ENCODE peak calls at places on chromosome 18, in nine cellular contexts. H is AG10803; S is foreskin fibroblast; W is fibroblast of pulmonary artery; E is heart left ventricle; V is CD8-positive, alpha-beta T cell; A is colonic mucosa; F is IMR-90; C is PC-9. I is an unnamed sample.
A peak's percentile ranks its signal among the peaks of the same experiment; 100 is the strongest.

GRCh38 chr18:48108136-48108535 is 177.7 kb upstream of the SMAD2 start:
- DNase-seq in H (no peak), S (no peak), W (no peak), E (no peak), V (no peak), A (no peak), F (no peak), C (no peak), I (no peak)

GRCh38 chr18:28541276-28541930 is 364.5 kb upstream of the CDH2 start:
- DNase-seq in H (no peak), S (no peak), W (no peak), E (no peak), V (no peak), A (no peak), F (no peak), C (no peak), I (peak; percentile 17)

GRCh38 chr18:54877076-54877475 is 48.8 kb downstream of the RAB27B start:
- DNase-seq in H (no peak), S (no peak), W (no peak), E (no peak), V (no peak), A (no peak), F (peak; percentile 29), C (no peak), I (peak; percentile 52)

GRCh38 chr18:45672637-45673036 is 51.3 kb upstream of the SLC14A1 start:
- DNase-seq in H (no peak), S (no peak), W (no peak), E (no peak), V (no peak), A (no peak), F (no peak), C (no peak), I (no peak)

GRCh38 chr18:34880882-34881852 is 160.0 kb upstream of the MAPRE2 start:
- DNase-seq in H (no peak), S (no peak), W (peak; percentile 22), E (no peak), V (no peak), A (no peak), F (peak; percentile 43), C (no peak), I (peak; percentile 60)

GRCh38 chr18:29377346-29377745 is 1200.4 kb upstream of the CDH2 start:
- DNase-seq in H (no peak), S (no peak), W (no peak), E (no peak), V (no peak), A (no peak), F (no peak), C (no peak), I (peak; percentile 5)

GRCh38 chr18:42446195-42446594 is 491.2 kb downstream of the PIK3C3 start:
- DNase-seq in H (peak; percentile 52), S (peak; percentile 1), W (peak; percentile 67), E (no peak), V (no peak), A (no peak), F (no peak), C (no peak), I (peak; percentile 82)

GRCh38 chr18:79862562-79862961 is 64.8 kb downstream of the KCNG2 start:
- DNase-seq in H (no peak), S (no peak), W (no peak), E (no peak), V (no peak), A (no peak), F (no peak), C (no peak), I (no peak)

GRCh38 chr18:31592520-31593157 is 962 bp downstream of the TTR start:
- DNase-seq in H (no peak), S (no peak), W (no peak), E (no peak), V (no peak), A (no peak), F (no peak), C (no peak), I (no peak)

GRCh38 chr18:37640504-37640903 is 74.9 kb upstream of the CELF4 start:
- DNase-seq in H (no peak), S (no peak), W (no peak), E (no peak), V (no peak), A (no peak), F (no peak), C (no peak), I (no peak)

GRCh38 chr18:56285387-56286055 is 352.9 kb downstream of the TXNL1 start:
- DNase-seq in H (peak; percentile 77), S (no peak), W (no peak), E (no peak), V (no peak), A (no peak), F (peak; percentile 52), C (no peak), I (no peak)

GRCh38 chr18:75029456-75029855 is 179.5 kb downstream of the PTGR3 start:
- DNase-seq in H (no peak), S (no peak), W (no peak), E (no peak), V (no peak), A (no peak), F (no peak), C (no peak), I (no peak)

GRCh38 chr18:11004951-11005350 is 144.4 kb downstream of the PIEZO2 start:
- DNase-seq in H (no peak), S (no peak), W (peak; percentile 59), E (no peak), V (no peak), A (no peak), F (no peak), C (no peak), I (peak; percentile 37)

GRCh38 chr18:30748541-30748940 is 294.0 kb downstream of the DSC3 start:
- DNase-seq in H (no peak), S (no peak), W (no peak), E (no peak), V (no peak), A (no peak), F (no peak), C (no peak), I (no peak)

GRCh38 chr18:33495278-33495677 is 54.8 kb upstream of the CCDC178 start:
- DNase-seq in H (peak; percentile 1), S (no peak), W (peak; percentile 68), E (no peak), V (no peak), A (no peak), F (peak; percentile 13), C (no peak), I (peak; percentile 54)
- TF ChIP-seq CTCF in H (no peak), S (no peak), W (peak; percentile 66), E (no peak), V (no peak), A (peak; percentile 36), F (peak; percentile 30), C (peak; percentile 29), I (peak; percentile 63)

GRCh38 chr18:9710037-9710436 is 1.9 kb downstream of the RAB31 start:
- DNase-seq in H (no peak), S (no peak), W (no peak), E (no peak), V (no peak), A (no peak), F (no peak), C (no peak), I (no peak)
- H3K4me3 ChIP-seq in H (peak overlapping the region; percentile 80), S (peak overlapping the region; percentile 83), W (peak overlapping the region; percentile 66), E (peak overlapping the region; percentile 98), V (no peak overlapping the region), A (no peak overlapping the region), F (no peak overlapping the region), C (peak overlapping the region; percentile 83), I (peak overlapping the region; percentile 82)

GRCh38 chr18:4603955-4604354 is 148.8 kb upstream of the DLGAP1 start:
- DNase-seq in H (no peak), S (no peak), W (no peak), E (no peak), V (no peak), A (no peak), F (no peak), C (no peak), I (no peak)

GRCh38 chr18:4593895-4594294 is 138.8 kb upstream of the DLGAP1 start:
- DNase-seq in H (no peak), S (no peak), W (no peak), E (no peak), V (no peak), A (no peak), F (no peak), C (no peak), I (no peak)

GRCh38 chr18:4605222-4605621 is 150.1 kb upstream of the DLGAP1 start:
- DNase-seq in H (no peak), S (no peak), W (no peak), E (no peak), V (no peak), A (no peak), F (no peak), C (no peak), I (no peak)

DNA sequence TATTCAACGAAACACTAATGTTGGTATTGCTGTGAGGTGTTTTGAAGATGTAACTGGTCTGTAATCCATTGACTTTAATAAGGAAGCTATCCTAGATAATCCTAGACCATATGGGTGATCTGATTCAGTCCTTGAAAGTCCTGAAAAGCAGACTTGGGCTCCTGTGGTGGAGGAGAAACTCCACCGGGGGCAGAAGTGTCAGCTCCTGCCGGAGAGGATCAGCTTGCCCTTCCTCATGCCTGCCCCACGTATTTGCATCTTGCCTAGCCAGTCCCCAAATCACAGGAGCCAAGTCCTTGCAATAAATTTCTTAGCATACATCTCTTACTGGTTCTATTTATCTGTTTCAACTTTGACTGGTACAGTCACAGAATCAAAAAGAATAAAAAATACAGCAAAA is 144.2 kb upstream of the DLGAP1 start:
- DNase-seq in H (no peak), S (no peak), W (no peak), E (no peak), V (no peak), A (no peak), F (no peak), C (no peak), I (no peak)
- TF ChIP-seq CTCF in H (no peak), S (no peak), W (no peak), E (no peak), V (no peak), A (no peak), F (no peak), C (no peak), I (no peak)

DNA sequence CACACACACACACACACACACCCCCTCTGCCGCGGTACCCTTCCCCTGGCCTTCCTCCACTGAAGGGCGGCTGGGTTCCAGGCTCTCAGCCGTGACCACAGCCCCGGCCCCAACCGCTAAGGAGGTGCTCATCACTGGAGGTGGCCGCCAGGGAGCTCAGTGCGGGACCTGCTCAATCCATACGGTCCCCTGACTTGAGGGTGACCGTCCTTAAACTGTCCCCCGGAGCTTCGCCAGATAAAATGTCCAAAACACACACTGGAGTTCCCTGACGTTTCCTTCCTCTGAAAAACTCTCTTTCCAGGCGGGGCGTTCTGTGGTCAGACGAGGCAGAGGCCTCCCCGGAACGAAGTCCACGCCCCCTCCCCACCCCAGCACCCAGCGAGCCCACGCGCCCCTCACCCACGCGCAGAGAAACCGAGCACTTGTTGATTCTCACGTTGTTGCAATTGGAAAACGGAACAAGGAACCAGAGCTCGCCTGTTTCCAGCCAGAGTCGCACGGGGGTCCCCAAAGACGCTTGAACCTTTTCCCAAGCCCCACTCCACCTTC is 1.4 kb downstream of the MBP start:
- DNase-seq in H (no peak), S (no peak), W (peak; percentile 46), E (peak; percentile 61), V (peak; percentile 45), A (peak; percentile 53), F (no peak), C (peak; percentile 9), I (peak; percentile 67)
- H3K4me3 ChIP-seq in H (peak overlapping the region; percentile 55), S (peak overlapping the region; percentile 52), W (peak overlapping the region; percentile 65), E (peak overlapping the region; percentile 98), V (peak overlapping the region; percentile 76), A (peak overlapping the region; percentile 91), F (peak overlapping the region; percentile 50), C (peak overlapping the region; percentile 95), I (peak overlapping the region; percentile 68)